ENCODE peak calls at places on chromosomes 1 and 21, in nine cellular contexts. T is GM23338; S is heart left ventricle; C is esophagus muscularis mucosa; K is HepG2; O is GM23248; Q is mesenchymal stem cell; R is left ventricle myocardium inferior; H is CD8-positive, alpha-beta memory T cell. Y is an unnamed sample.

GRCh38 chr1:227447531-227447990 is 115.8 kb upstream of the ZNF678 start:
- DNase-seq in H (no peak), T (peak; percentile 79), K (no peak), S (peak; percentile 58), R (peak; percentile 65), C (no peak), Q (peak; percentile 54), O (peak; percentile 30), Y (peak; percentile 45)

GRCh38 chr1:27603962-27604578 is at the start of gene AHDC1:
- DNase-seq in K (peak; percentile 74), H (peak; percentile 89), R (peak; percentile 93), T (peak; percentile 97), O (peak; percentile 98), Q (peak; percentile 92), S (peak; percentile 94), C (peak; percentile 97), Y (peak; percentile 88)

GRCh38 chr1:155295942-155296267 is 5.3 kb downstream of the PKLR start:
- DNase-seq in O (no peak), R (no peak), S (no peak), K (no peak), Q (no peak), H (no peak), C (no peak), T (no peak), Y (no peak)

GRCh38 chr1:46948629-46949282 is 7.5 kb upstream of the CYP4A11 start:
- DNase-seq in H (no peak), Q (no peak), R (no peak), O (peak; percentile 3), C (no peak), S (no peak), T (no peak), K (peak; percentile 20), Y (no peak)

GRCh38 chr1:45009956-45010854 is 919 bp downstream of the HECTD3 start:
- DNase-seq in H (peak; percentile 15), R (peak; percentile 31), Q (no peak), S (no peak), T (peak; percentile 52), K (no peak), O (peak; percentile 45), C (peak; percentile 64), Y (no peak)

GRCh38 chr1:30675761-30676160 is 47.6 kb downstream of the MATN1 start:
- DNase-seq in S (no peak), K (no peak), C (no peak), Q (peak; percentile 2), O (peak; percentile 84), T (no peak), R (no peak), H (no peak), Y (no peak)

GRCh38 chr1:98323906-98324358 is 337.6 kb upstream of the SNX7 start:
- DNase-seq in Q (peak; percentile 93), O (peak; percentile 87), T (peak; percentile 33), S (peak; percentile 35), R (no peak), H (peak; percentile 33), C (no peak), K (no peak), Y (peak; percentile 96)

GRCh38 chr1:82792151-82792550 is 991.4 kb downstream of the ADGRL2 start:
- DNase-seq in R (no peak), S (no peak), Q (no peak), T (no peak), C (no peak), H (no peak), K (no peak), O (no peak), Y (no peak)

GRCh38 chr1:19412654-19413053 is 72.7 kb downstream of the CAPZB start:
- DNase-seq in Q (no peak), R (no peak), O (no peak), C (no peak), S (no peak), H (no peak), K (no peak), T (no peak), Y (no peak)

GRCh38 chr1:19416145-19416544 is 69.2 kb downstream of the CAPZB start:
- DNase-seq in R (no peak), S (no peak), H (no peak), T (no peak), K (no peak), Q (no peak), C (no peak), O (peak; percentile 41), Y (no peak)

GRCh38 chr1:19411612-19412011 is 73.7 kb downstream of the CAPZB start:
- DNase-seq in O (no peak), T (no peak), C (no peak), H (no peak), K (no peak), S (no peak), Q (no peak), R (no peak), Y (no peak)

GRCh38 chr1:19414490-19414889 is 70.8 kb downstream of the CAPZB start:
- DNase-seq in O (no peak), R (no peak), T (no peak), S (no peak), C (no peak), H (no peak), Q (no peak), K (no peak), Y (no peak)

DNA sequence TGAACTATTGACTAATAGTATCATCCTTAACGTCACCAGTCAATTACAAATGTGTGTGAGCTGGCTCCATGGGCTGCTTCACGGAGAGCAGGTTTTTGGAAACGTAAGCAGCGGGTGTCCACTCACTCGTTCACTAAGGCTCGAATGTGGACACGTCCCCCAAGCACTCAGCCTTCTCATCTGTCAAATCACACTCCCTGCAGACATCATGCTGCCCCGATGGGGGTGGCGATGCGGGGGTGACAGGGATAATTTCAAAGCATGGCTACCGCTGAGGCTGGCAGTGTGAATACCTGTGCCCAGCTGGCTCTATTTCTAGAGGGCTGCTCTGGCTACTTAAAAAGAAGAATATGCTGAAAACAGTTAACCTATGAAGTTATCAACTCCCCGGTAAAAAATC is 71.3 kb downstream of the CAPZB start:
- DNase-seq in K (no peak), H (no peak), Q (no peak), S (no peak), C (no peak), O (no peak), T (no peak), R (no peak), Y (no peak)
- H3K27ac ChIP-seq in K (no peak overlapping the region), H (no peak overlapping the region), Q (no peak overlapping the region), S (peak overlapping the region; percentile 60), C (peak overlapping the region; percentile 92), O (peak overlapping the region; percentile 21), T (no peak overlapping the region), R (peak overlapping the region; percentile 74), Y (no peak overlapping the region)

DNA sequence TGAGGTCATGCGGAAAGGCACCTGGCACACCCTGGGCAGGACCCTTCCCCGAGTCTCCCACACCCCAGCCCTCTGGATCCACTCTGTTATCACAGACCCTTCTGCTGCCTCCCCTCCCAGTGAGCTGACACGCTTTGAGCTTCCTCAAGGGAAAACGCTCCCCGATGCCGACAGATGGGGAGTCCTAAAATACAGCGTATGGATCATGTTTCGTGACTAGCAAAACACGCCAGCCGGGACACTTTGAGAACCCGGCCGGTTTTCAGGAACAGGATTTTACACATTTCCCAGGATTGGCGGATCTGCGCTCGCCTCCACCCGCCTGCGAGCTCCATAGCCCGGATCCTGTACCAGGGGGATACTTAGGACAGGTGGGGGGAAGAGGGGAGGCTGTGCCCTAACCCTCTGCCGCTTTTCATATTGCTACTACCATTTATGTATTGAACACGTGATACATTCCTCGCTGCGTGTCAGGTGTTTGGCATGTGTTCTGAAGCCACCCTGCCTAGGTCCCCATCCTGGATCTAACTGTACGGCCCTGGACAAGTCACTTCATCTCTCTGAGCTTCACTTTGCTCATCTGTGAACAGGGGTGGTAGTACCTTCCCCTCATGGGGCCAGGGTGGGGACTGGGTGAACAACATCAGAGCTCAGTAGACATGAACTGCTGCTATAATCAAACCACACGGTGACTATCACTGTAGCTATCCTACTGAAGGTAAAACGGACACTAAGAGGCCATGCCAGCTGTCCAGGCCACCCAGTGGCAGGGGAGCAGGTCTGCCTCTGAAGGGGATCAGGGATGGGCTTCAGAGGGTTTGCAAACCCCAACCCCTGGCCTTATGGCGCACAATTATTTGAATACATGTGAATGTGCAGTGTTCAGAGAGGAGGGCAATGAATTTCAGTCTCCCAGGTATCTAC is 63.2 kb downstream of the SSBP3 start:
- DNase-seq in S (no peak), H (no peak), K (no peak), O (no peak), Q (no peak), C (no peak), T (no peak), R (no peak), Y (no peak)
- H3K4me3 ChIP-seq in S (no peak overlapping the region), H (no peak overlapping the region), K (no peak overlapping the region), O (no peak overlapping the region), Q (no peak overlapping the region), C (no peak overlapping the region), T (peak overlapping the region; percentile 25), R (no peak overlapping the region), Y (no peak overlapping the region)

GRCh38 chr21:46325073-46325912 is 1.3 kb downstream of the PCNT start:
- DNase-seq in O (peak; percentile 71), K (peak; percentile 35), H (no peak), T (peak; percentile 81), C (no peak), R (peak; percentile 42), Q (peak; percentile 71), S (peak; percentile 48), Y (peak; percentile 24)

GRCh38 chr21:46327711-46328110 is 3.8 kb downstream of the PCNT start:
- DNase-seq in R (no peak), K (no peak), Q (no peak), C (no peak), T (no peak), O (no peak), S (no peak), H (no peak), Y (no peak)

GRCh38 chr21:46328151-46328550 is 4.2 kb downstream of the PCNT start:
- DNase-seq in S (no peak), O (no peak), K (no peak), T (no peak), C (no peak), H (no peak), R (no peak), Q (no peak), Y (no peak)

GRCh38 chr21:46324390-46325072 is 575 bp downstream of the PCNT start:
- DNase-seq in K (peak; percentile 42), C (peak; percentile 93), S (peak; percentile 91), O (peak; percentile 91), H (peak; percentile 88), Q (peak; percentile 75), T (peak; percentile 83), R (peak; percentile 87), Y (peak; percentile 53)

DNA sequence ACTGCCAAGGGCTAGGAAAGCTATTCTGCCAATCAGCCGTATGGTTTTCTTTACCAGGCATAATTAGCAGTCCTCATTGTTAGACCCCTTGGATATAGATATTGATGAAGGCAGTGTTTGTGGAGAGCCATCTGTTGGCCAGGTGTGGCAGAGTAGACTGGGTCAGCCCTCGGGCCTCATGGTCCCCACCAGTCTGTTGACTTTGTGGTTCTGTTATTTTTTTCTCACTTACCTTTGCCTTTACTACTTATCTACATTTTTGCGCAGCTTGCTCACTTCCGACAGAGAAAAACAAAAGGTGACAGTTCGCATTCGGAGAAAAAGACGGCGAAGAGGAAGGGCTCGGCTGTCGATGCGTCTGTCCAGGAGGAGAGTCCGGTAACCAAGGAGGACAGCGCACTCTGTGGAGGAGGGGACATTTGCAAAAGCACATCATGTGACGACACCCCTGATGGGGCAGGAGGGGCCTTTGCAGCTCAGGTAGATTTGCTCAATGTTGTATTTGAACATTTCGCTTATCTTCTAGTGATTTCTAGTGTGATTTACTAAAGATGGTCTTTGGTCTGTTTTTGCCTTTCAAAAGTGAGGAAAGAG is 2.3 kb downstream of the PCNT start:
- DNase-seq in K (peak; percentile 32), R (no peak), C (no peak), S (no peak), Q (no peak), H (no peak), T (peak; percentile 26), O (no peak), Y (no peak)
- H3K36me3 ChIP-seq in K (peaks cover 5% of the 10 kb centered on the region), R (peaks cover 28% of the 10 kb centered on the region), C (peaks cover 40% of the 10 kb centered on the region), S (peaks cover 43% of the 10 kb centered on the region), Q (peaks cover 38% of the 10 kb centered on the region), H (peaks cover 8% of the 10 kb centered on the region), T (peaks cover 18% of the 10 kb centered on the region), O (peaks cover 17% of the 10 kb centered on the region), Y (peaks cover 5% of the 10 kb centered on the region)

GRCh38 chr1:220339581-220339980 is 67.3 kb upstream of the RAB3GAP2 start:
- DNase-seq in H (no peak), Q (no peak), S (no peak), O (peak; percentile 14), C (no peak), T (peak; percentile 24), R (no peak), K (no peak), Y (no peak)
- H3K27ac ChIP-seq in H (no peak overlapping the region), Q (no peak overlapping the region), S (no peak overlapping the region), O (no peak overlapping the region), C (no peak overlapping the region), T (peak overlapping the region; percentile 97), R (no peak overlapping the region), K (no peak overlapping the region), Y (no peak overlapping the region)

Y was measured in brain microvascular endothelial cell.